ENCODE peak calls at places on chromosome 15, in five cellular contexts. B, D, E, G and J are unnamed samples.

GRCh38 chr15:80507638-80508316 is 103.6 kb downstream of the ARNT2 start:
- DNase-seq in B (no peak), D (no peak), E (no peak), G (no peak), J (no peak)

GRCh38 chr15:61390138-61390537 is 161.0 kb upstream of the RORA start:
- DNase-seq in B (no peak), D (no peak), E (no peak), G (no peak), J (no peak)

GRCh38 chr15:73325191-73325980 is 43.4 kb downstream of the HCN4 start:
- DNase-seq in B (no peak), D (no peak), E (no peak), G (no peak), J (no peak)

GRCh38 chr15:85033148-85033547 is 51.5 kb downstream of the PDE8A start:
- DNase-seq in B (no peak), D (no peak), E (no peak), G (no peak), J (no peak)

GRCh38 chr15:91787198-91787597 is 66.3 kb upstream of the SLCO3A1 start:
- DNase-seq in B (no peak), D (no peak), E (no peak), G (no peak), J (no peak)

GRCh38 chr15:47746516-47746915 is 29.2 kb downstream of the SEMA6D start:
- DNase-seq in B (no peak), D (no peak), E (no peak), G (no peak), J (no peak)

GRCh38 chr15:63998489-63998888 is 47.8 kb downstream of the DAPK2 start:
- DNase-seq in B (no peak), D (no peak), E (no peak), G (no peak), J (no peak)

GRCh38 chr15:41782486-41783271 is 8.4 kb downstream of the MAPKBP1 start:
- DNase-seq in B (no peak), D (no peak), E (peak; percentile 75), G (no peak), J (no peak)

GRCh38 chr15:48358681-48359152 is 27.5 kb downstream of the DUT start:
- DNase-seq in B (no peak), D (no peak), E (no peak), G (no peak), J (no peak)

GRCh38 chr15:58383876-58384275 is 47.9 kb upstream of the LIPC start:
- DNase-seq in B (no peak), D (no peak), E (peak; percentile 49), G (peak; percentile 16), J (no peak)

GRCh38 chr15:39735120-39735717 is 47.4 kb downstream of the FSIP1 start:
- DNase-seq in B (no peak), D (no peak), E (no peak), G (no peak), J (no peak)

GRCh38 chr15:37058316-37058985 is 41.9 kb downstream of the MEIS2 start:
- DNase-seq in B (no peak), D (no peak), E (no peak), G (no peak), J (no peak)

GRCh38 chr15:48671381-48672022 is 26.0 kb upstream of the FBN1 start:
- DNase-seq in B (no peak), D (no peak), E (no peak), G (no peak), J (peak; percentile 52)

GRCh38 chr15:101242160-101242998 is 9.5 kb downstream of the CHSY1 start:
- DNase-seq in B (no peak), D (no peak), E (peak; percentile 59), G (no peak), J (no peak)

GRCh38 chr15:80669599-80670273 is 25.4 kb upstream of the ABHD17C start:
- DNase-seq in B (no peak), D (no peak), E (no peak), G (no peak), J (no peak)

GRCh38 chr15:77869021-77869895 is 208.3 kb downstream of the TBC1D2B start:
- DNase-seq in B (peak; percentile 49), D (no peak), E (no peak), G (no peak), J (peak; percentile 3)

GRCh38 chr15:92797168-92798052 is 102.7 kb upstream of the CHD2 start:
- DNase-seq in B (no peak), D (peak; percentile 57), E (peak; percentile 93), G (no peak), J (no peak)

GRCh38 chr15:42581272-42581730 is 5.9 kb downstream of the STARD9 start:
- DNase-seq in B (peak; percentile 98), D (peak; percentile 73), E (peak; percentile 89), G (peak; percentile 63), J (peak; percentile 92)

GRCh38 chr15:88748651-88749050 is 54.6 kb upstream of the ACAN start:
- DNase-seq in B (no peak), D (no peak), E (no peak), G (no peak), J (no peak)

GRCh38 chr15:38992541-38993334 is 428.1 kb upstream of the RASGRP1 start:
- DNase-seq in B (no peak), D (no peak), E (peak; percentile 11), G (no peak), J (no peak)

GRCh38 chr15:37824717-37825382 is 109.6 kb upstream of the TMCO5A start:
- DNase-seq in B (no peak), D (no peak), E (no peak), G (no peak), J (no peak)

GRCh38 chr15:66004618-66005262 is 135.4 kb downstream of the RAB11A start:
- DNase-seq in B (no peak), D (peak; percentile 34), E (peak; percentile 71), G (no peak), J (no peak)

GRCh38 chr15:57565326-57565725 is 26.4 kb upstream of the MYZAP start:
- DNase-seq in B (no peak), D (no peak), E (no peak), G (no peak), J (no peak)

GRCh38 chr15:60381148-60381788 is 16.5 kb downstream of the ANXA2 start:
- DNase-seq in B (no peak), D (no peak), E (no peak), G (no peak), J (no peak)

GRCh38 chr15:43928152-43928551 is 101.3 kb downstream of the WDR76 start:
- DNase-seq in B (no peak), D (no peak), E (no peak), G (peak; percentile 81), J (no peak)

GRCh38 chr15:32837935-32838334 is 120.1 kb downstream of the GREM1 start:
- DNase-seq in B (no peak), D (no peak), E (no peak), G (no peak), J (no peak)

GRCh38 chr15:32829441-32829840 is 111.6 kb downstream of the GREM1 start:
- DNase-seq in B (no peak), D (no peak), E (no peak), G (no peak), J (no peak)

GRCh38 chr15:32834156-32834555 is 116.4 kb downstream of the GREM1 start:
- DNase-seq in B (no peak), D (no peak), E (peak; percentile 86), G (no peak), J (no peak)

GRCh38 chr15:32831458-32831857 is 113.7 kb downstream of the GREM1 start:
- DNase-seq in B (no peak), D (no peak), E (no peak), G (no peak), J (no peak)

DNA sequence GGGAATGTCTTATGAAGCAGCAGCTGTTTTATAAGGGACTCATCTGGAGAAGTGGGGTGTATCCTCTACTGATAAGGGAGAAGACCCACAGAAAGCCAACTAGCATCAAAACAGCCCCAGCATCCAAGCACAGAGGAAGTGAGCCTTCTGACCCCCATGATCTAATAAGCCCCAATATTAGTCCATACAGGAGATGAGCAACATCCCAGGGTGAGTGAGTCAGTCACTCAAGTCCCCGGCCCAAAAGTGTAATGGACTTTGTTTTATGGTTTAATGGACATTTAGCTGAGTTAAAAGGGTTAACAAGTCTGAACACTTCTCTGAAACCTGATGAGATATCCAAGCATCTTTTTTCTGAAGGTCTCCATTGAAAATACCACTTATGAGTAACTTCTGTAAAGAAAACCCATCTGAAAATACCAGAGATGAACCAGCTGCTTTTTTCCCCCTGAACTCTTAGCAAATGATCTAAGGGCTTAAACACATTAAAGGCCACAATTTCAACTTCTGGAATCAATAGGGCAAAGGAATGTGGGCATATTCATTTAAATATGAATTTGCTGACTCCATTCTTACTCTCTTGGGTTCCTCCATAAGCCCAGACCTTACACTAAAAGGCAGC is 115.6 kb downstream of the GREM1 start:
- DNase-seq in B (no peak), D (no peak), E (no peak), G (no peak), J (no peak)
- H3K4me1 ChIP-seq in B (no peaks in the 10 kb centered on the region), D (no peaks in the 10 kb centered on the region), E (peaks cover 36% of the 10 kb centered on the region), G (no peaks in the 10 kb centered on the region), J (no peaks in the 10 kb centered on the region)

GRCh38 chr15:71706461-71707229 is 103.7 kb upstream of the NR2E3 start:
- DNase-seq in B (no peak), D (no peak), E (no peak), G (no peak), J (no peak)
- H3K4me1 ChIP-seq in B (no peaks in the 10 kb centered on the region), D (no peaks in the 10 kb centered on the region), E (peaks cover 4% of the 10 kb centered on the region), G (peaks cover 2% of the 10 kb centered on the region), J (peaks cover 65% of the 10 kb centered on the region)

GRCh38 chr15:67133026-67133425 is 67.6 kb downstream of the SMAD3 start:
- DNase-seq in B (no peak), D (no peak), E (no peak), G (no peak), J (no peak)

GRCh38 chr15:67134577-67135492 is 69.4 kb downstream of the SMAD3 start:
- DNase-seq in B (no peak), D (no peak), E (no peak), G (no peak), J (no peak)

GRCh38 chr15:67132276-67132675 is 66.9 kb downstream of the SMAD3 start:
- DNase-seq in B (no peak), D (no peak), E (no peak), G (no peak), J (no peak)

GRCh38 chr15:67135494-67135893 is 70.1 kb downstream of the SMAD3 start:
- DNase-seq in B (no peak), D (no peak), E (no peak), G (no peak), J (no peak)

DNA sequence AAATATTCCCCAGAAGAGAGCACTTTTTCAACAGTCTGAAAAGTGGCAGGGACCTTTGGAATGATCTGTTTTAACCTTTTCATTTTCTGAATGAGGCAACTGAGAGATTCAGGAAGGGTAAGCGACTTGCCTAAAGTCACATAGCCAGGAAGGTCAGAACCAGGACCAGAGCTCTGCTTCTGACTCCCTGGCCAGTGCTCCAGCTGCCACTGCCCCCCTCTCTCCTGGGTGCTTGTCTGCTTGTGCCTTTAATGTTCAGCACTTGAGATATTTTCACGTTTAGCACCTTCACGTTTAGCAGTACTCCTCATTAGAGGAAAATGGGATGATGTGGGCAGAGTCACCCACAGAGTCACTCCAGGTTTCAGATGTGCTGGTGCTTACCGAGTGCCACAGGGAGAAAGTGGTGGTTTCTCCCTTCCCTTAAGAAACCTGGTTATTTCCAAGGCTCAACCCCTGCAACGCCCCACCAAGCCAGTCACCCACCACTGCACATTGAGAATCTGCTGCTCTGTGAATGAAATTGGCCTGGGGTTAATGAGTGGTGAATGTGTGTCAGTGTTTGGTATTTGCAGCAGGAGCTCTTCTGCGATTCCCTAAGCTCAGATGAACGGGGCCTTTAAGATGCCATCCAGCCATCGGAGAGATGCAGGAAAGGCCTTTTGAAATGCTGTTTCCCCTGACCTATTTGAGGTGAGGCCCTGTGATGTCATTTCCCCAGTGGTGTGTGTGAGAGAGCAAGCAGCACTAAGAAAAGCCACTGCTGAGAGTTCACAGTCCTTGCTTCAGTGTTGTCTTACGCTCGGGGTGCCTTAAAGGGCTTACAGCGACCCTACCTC is 68.6 kb downstream of the SMAD3 start:
- DNase-seq in B (no peak), D (no peak), E (peak; percentile 83), G (no peak), J (no peak)
- H3K4me1 ChIP-seq in B (peaks cover 79% of the 10 kb centered on the region), D (peaks cover 69% of the 10 kb centered on the region), E (peaks cover 21% of the 10 kb centered on the region), G (peaks cover 8% of the 10 kb centered on the region), J (peaks cover 86% of the 10 kb centered on the region)

GRCh38 chr15:70701891-70702568 is 61.3 kb downstream of the UACA start:
- DNase-seq in B (no peak), D (no peak), E (peak; percentile 25), G (no peak), J (no peak)
- H3K4me1 ChIP-seq in B (peaks cover 11% of the 10 kb centered on the region), D (peaks cover 37% of the 10 kb centered on the region), E (peaks cover 41% of the 10 kb centered on the region), G (no peaks in the 10 kb centered on the region), J (peaks cover 87% of the 10 kb centered on the region)